ENCODE peak calls at places on chromosomes 6 and 20, in seven cellular contexts. One of them, this sample, is unnamed.

GRCh38 chr6:154453329-154453728 is 57.2 kb downstream of the CNKSR3 start:
- DNase-seq in fibroblast of the aortic adventitia: no peak
- DNase-seq in pancreas: no peak
- DNase-seq in mucosa of descending colon: no peak
- DNase-seq in cardiac muscle cell: no peak
- DNase-seq in WERI-Rb-1: no peak
- DNase-seq in adrenal gland: no peak
- DNase-seq in this sample: no peak

GRCh38 chr6:55726144-55726543 is 147.2 kb upstream of the HMGCLL1 start:
- DNase-seq in fibroblast of the aortic adventitia: peak
- DNase-seq in pancreas: no peak
- DNase-seq in mucosa of descending colon: no peak
- DNase-seq in cardiac muscle cell: no peak
- DNase-seq in WERI-Rb-1: no peak
- DNase-seq in adrenal gland: peak
- DNase-seq in this sample: peak

GRCh38 chr20:51570755-51571469 is 28.4 kb upstream of the NFATC2 start:
- DNase-seq in fibroblast of the aortic adventitia: peak
- DNase-seq in pancreas: no peak
- DNase-seq in mucosa of descending colon: no peak
- DNase-seq in cardiac muscle cell: peak
- DNase-seq in WERI-Rb-1: no peak
- DNase-seq in adrenal gland: no peak
- DNase-seq in this sample: no peak

GRCh38 chr20:46835418-46835817 is 59.2 kb upstream of the EYA2 start:
- DNase-seq in fibroblast of the aortic adventitia: no peak
- DNase-seq in pancreas: no peak
- DNase-seq in mucosa of descending colon: no peak
- DNase-seq in cardiac muscle cell: no peak
- DNase-seq in WERI-Rb-1: no peak
- DNase-seq in adrenal gland: peak
- DNase-seq in this sample: no peak

GRCh38 chr6:31620586-31621319 is at the start of gene PRRC2A:
- DNase-seq in fibroblast of the aortic adventitia: peak
- DNase-seq in pancreas: peak
- DNase-seq in mucosa of descending colon: peak
- DNase-seq in cardiac muscle cell: no peak
- DNase-seq in WERI-Rb-1: peak
- DNase-seq in adrenal gland: peak
- DNase-seq in this sample: no peak

GRCh38 chr20:20064303-20064702 is 12.0 kb downstream of the CFAP61 start:
- DNase-seq in fibroblast of the aortic adventitia: no peak
- DNase-seq in pancreas: no peak
- DNase-seq in mucosa of descending colon: no peak
- DNase-seq in cardiac muscle cell: no peak
- DNase-seq in WERI-Rb-1: no peak
- DNase-seq in adrenal gland: no peak
- DNase-seq in this sample: no peak

GRCh38 chr6:155014715-155015300 is 19.7 kb downstream of the TIAM2 start:
- DNase-seq in fibroblast of the aortic adventitia: peak
- DNase-seq in pancreas: no peak
- DNase-seq in mucosa of descending colon: no peak
- DNase-seq in cardiac muscle cell: no peak
- DNase-seq in WERI-Rb-1: no peak
- DNase-seq in adrenal gland: no peak
- DNase-seq in this sample: no peak

GRCh38 chr6:131731224-131731623 is 20.4 kb upstream of the CTAGE9 start:
- DNase-seq in fibroblast of the aortic adventitia: no peak
- DNase-seq in pancreas: no peak
- DNase-seq in mucosa of descending colon: no peak
- DNase-seq in cardiac muscle cell: no peak
- DNase-seq in WERI-Rb-1: no peak
- DNase-seq in adrenal gland: no peak
- DNase-seq in this sample: no peak

GRCh38 chr20:56174416-56174815 is 74.1 kb upstream of the MC3R start:
- DNase-seq in fibroblast of the aortic adventitia: no peak
- DNase-seq in pancreas: no peak
- DNase-seq in mucosa of descending colon: no peak
- DNase-seq in cardiac muscle cell: no peak
- DNase-seq in WERI-Rb-1: no peak
- DNase-seq in adrenal gland: no peak
- DNase-seq in this sample: no peak

GRCh38 chr6:111721677-111722219 is 116.1 kb upstream of the TRAF3IP2 start:
- DNase-seq in fibroblast of the aortic adventitia: peak
- DNase-seq in pancreas: no peak
- DNase-seq in mucosa of descending colon: no peak
- DNase-seq in cardiac muscle cell: peak
- DNase-seq in WERI-Rb-1: peak
- DNase-seq in adrenal gland: peak
- DNase-seq in this sample: no peak

GRCh38 chr20:58877374-58878360 is 25.2 kb downstream of the GNAS start:
- DNase-seq in fibroblast of the aortic adventitia: no peak
- DNase-seq in pancreas: no peak
- DNase-seq in mucosa of descending colon: no peak
- DNase-seq in cardiac muscle cell: no peak
- DNase-seq in WERI-Rb-1: peak
- DNase-seq in adrenal gland: peak
- DNase-seq in this sample: no peak

GRCh38 chr20:21514553-21515251 is 838 bp upstream of the NKX2-2 start:
- DNase-seq in fibroblast of the aortic adventitia: no peak
- DNase-seq in pancreas: no peak
- DNase-seq in mucosa of descending colon: no peak
- DNase-seq in cardiac muscle cell: no peak
- DNase-seq in WERI-Rb-1: no peak
- DNase-seq in adrenal gland: no peak
- DNase-seq in this sample: no peak

GRCh38 chr20:21516180-21516567 is 2.3 kb upstream of the NKX2-2 start:
- DNase-seq in fibroblast of the aortic adventitia: no peak
- DNase-seq in pancreas: no peak
- DNase-seq in mucosa of descending colon: no peak
- DNase-seq in cardiac muscle cell: no peak
- DNase-seq in WERI-Rb-1: no peak
- DNase-seq in adrenal gland: no peak
- DNase-seq in this sample: no peak

GRCh38 chr20:21516861-21517565 is 3.1 kb upstream of the NKX2-2 start:
- DNase-seq in fibroblast of the aortic adventitia: no peak
- DNase-seq in pancreas: no peak
- DNase-seq in mucosa of descending colon: no peak
- DNase-seq in cardiac muscle cell: no peak
- DNase-seq in WERI-Rb-1: no peak
- DNase-seq in adrenal gland: no peak
- DNase-seq in this sample: no peak

GRCh38 chr20:21513881-21514540 is at the start of gene NKX2-2:
- DNase-seq in fibroblast of the aortic adventitia: no peak
- DNase-seq in pancreas: no peak
- DNase-seq in mucosa of descending colon: no peak
- DNase-seq in cardiac muscle cell: no peak
- DNase-seq in WERI-Rb-1: no peak
- DNase-seq in adrenal gland: peak
- DNase-seq in this sample: no peak

GRCh38 chr20:21515300-21516179 is 1.7 kb upstream of the NKX2-2 start:
- DNase-seq in fibroblast of the aortic adventitia: no peak
- DNase-seq in pancreas: no peak
- DNase-seq in mucosa of descending colon: no peak
- DNase-seq in cardiac muscle cell: no peak
- DNase-seq in WERI-Rb-1: no peak
- DNase-seq in adrenal gland: no peak
- DNase-seq in this sample: no peak
- H3K4me3 ChIP-seq in fibroblast of the aortic adventitia: no peak
- H3K4me3 ChIP-seq in pancreas: no peak
- H3K4me3 ChIP-seq in mucosa of descending colon: no peak
- H3K4me3 ChIP-seq in cardiac muscle cell: no peak
- H3K4me3 ChIP-seq in WERI-Rb-1: no peak
- H3K4me3 ChIP-seq in adrenal gland: no peak
- H3K4me3 ChIP-seq in this sample: no peak

DNA sequence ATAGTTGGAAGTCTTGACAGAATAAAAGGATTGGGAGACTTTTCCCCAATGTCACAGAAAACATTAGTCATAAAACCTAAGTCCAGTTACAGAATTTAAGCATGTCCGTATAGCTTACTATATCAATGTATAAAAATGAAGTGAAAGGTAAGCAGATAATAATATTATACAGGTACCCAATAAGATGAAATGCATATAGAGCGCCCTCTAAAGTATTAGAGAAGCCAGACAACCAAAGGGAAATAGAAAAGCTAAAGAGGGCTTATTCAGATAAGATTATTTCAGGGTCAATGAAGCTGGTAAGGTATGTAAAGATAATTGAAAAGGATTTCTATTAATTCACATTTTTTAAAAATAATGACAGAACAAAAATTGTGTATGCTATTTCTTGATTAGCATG is 947.7 kb upstream of the MAP3K7 start:
- DNase-seq in fibroblast of the aortic adventitia: no peak
- DNase-seq in pancreas: no peak
- DNase-seq in mucosa of descending colon: no peak
- DNase-seq in cardiac muscle cell: no peak
- DNase-seq in WERI-Rb-1: no peak
- DNase-seq in adrenal gland: no peak
- DNase-seq in this sample: no peak
- TF ChIP-seq CTCF in fibroblast of the aortic adventitia: no peak
- TF ChIP-seq CTCF in pancreas: no peak
- TF ChIP-seq CTCF in mucosa of descending colon: no peak
- TF ChIP-seq CTCF in cardiac muscle cell: no peak
- TF ChIP-seq CTCF in WERI-Rb-1: no peak
- TF ChIP-seq CTCF in adrenal gland: no peak
- TF ChIP-seq CTCF in this sample: no peak

GRCh38 chr6:117918454-117918853 is 11.4 kb downstream of the SLC35F1 start:
- DNase-seq in fibroblast of the aortic adventitia: no peak
- DNase-seq in pancreas: no peak
- DNase-seq in mucosa of descending colon: no peak
- DNase-seq in cardiac muscle cell: no peak
- DNase-seq in WERI-Rb-1: no peak
- DNase-seq in adrenal gland: no peak
- DNase-seq in this sample: no peak

GRCh38 chr6:117917176-117917575 is 10.1 kb downstream of the SLC35F1 start:
- DNase-seq in fibroblast of the aortic adventitia: no peak
- DNase-seq in pancreas: no peak
- DNase-seq in mucosa of descending colon: no peak
- DNase-seq in cardiac muscle cell: no peak
- DNase-seq in WERI-Rb-1: no peak
- DNase-seq in adrenal gland: no peak
- DNase-seq in this sample: no peak

GRCh38 chr6:117916483-117916882 is 9.4 kb downstream of the SLC35F1 start:
- DNase-seq in fibroblast of the aortic adventitia: no peak
- DNase-seq in pancreas: no peak
- DNase-seq in mucosa of descending colon: no peak
- DNase-seq in cardiac muscle cell: no peak
- DNase-seq in WERI-Rb-1: no peak
- DNase-seq in adrenal gland: no peak
- DNase-seq in this sample: no peak

GRCh38 chr6:117920493-117920845 is 13.4 kb downstream of the SLC35F1 start:
- DNase-seq in fibroblast of the aortic adventitia: no peak
- DNase-seq in pancreas: no peak
- DNase-seq in mucosa of descending colon: no peak
- DNase-seq in cardiac muscle cell: no peak
- DNase-seq in WERI-Rb-1: no peak
- DNase-seq in adrenal gland: no peak
- DNase-seq in this sample: peak

DNA sequence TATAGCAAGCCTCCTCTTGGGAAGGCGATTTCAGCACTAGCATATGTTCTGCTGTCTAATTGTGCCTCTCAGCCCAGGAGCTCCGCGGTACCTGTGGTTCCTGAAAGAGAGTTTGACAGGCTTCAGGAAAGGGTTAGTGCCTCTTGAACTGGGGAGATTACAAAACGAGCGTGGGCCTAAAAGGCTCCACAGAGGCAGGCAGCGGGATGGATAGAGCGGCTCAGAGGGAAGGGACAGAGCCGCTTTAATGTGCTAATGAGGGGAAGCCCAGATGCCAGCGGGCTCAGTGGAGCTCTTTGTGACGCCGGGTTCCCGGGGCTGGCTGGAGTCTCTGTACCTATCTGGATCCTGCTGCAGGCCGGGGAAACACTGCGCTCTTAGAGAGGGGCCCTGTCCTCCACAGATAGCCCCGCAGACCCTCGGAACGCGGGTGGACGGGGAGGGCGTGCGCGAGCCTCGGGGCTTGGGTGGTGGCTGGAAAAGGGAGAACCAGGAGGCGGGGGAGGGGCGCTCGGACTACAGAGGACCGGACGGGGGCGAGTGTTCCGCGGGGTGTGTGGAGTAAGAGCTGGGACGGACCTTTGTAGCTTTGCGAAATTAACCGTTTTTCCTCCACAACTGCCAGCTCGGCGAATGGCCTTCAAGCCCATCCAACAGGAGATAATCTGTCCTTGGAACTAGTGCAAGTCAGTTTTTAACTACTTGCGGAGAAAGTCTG is 12.9 kb downstream of the SLC35F1 start:
- DNase-seq in fibroblast of the aortic adventitia: no peak
- DNase-seq in pancreas: peak
- DNase-seq in mucosa of descending colon: peak
- DNase-seq in cardiac muscle cell: no peak
- DNase-seq in WERI-Rb-1: peak
- DNase-seq in adrenal gland: peak
- DNase-seq in this sample: no peak
- H3K4me3 ChIP-seq in fibroblast of the aortic adventitia: no peak
- H3K4me3 ChIP-seq in pancreas: peak
- H3K4me3 ChIP-seq in mucosa of descending colon: no peak
- H3K4me3 ChIP-seq in cardiac muscle cell: peak
- H3K4me3 ChIP-seq in WERI-Rb-1: peak
- H3K4me3 ChIP-seq in adrenal gland: peak
- H3K4me3 ChIP-seq in this sample: peak

GRCh38 chr6:113875470-113875869 is 18.3 kb downstream of the MARCKS start:
- DNase-seq in fibroblast of the aortic adventitia: peak
- DNase-seq in pancreas: no peak
- DNase-seq in mucosa of descending colon: no peak
- DNase-seq in cardiac muscle cell: peak
- DNase-seq in WERI-Rb-1: no peak
- DNase-seq in adrenal gland: no peak
- DNase-seq in this sample: no peak

GRCh38 chr6:113871975-113872374 is 14.8 kb downstream of the MARCKS start:
- DNase-seq in fibroblast of the aortic adventitia: no peak
- DNase-seq in pancreas: no peak
- DNase-seq in mucosa of descending colon: no peak
- DNase-seq in cardiac muscle cell: no peak
- DNase-seq in WERI-Rb-1: no peak
- DNase-seq in adrenal gland: no peak
- DNase-seq in this sample: no peak

GRCh38 chr6:113873043-113873667 is 16.0 kb downstream of the MARCKS start:
- DNase-seq in fibroblast of the aortic adventitia: no peak
- DNase-seq in pancreas: peak
- DNase-seq in mucosa of descending colon: peak
- DNase-seq in cardiac muscle cell: no peak
- DNase-seq in WERI-Rb-1: no peak
- DNase-seq in adrenal gland: peak
- DNase-seq in this sample: no peak

GRCh38 chr6:113876654-113877053 is 19.5 kb downstream of the MARCKS start:
- DNase-seq in fibroblast of the aortic adventitia: peak
- DNase-seq in pancreas: no peak
- DNase-seq in mucosa of descending colon: no peak
- DNase-seq in cardiac muscle cell: no peak
- DNase-seq in WERI-Rb-1: no peak
- DNase-seq in adrenal gland: no peak
- DNase-seq in this sample: no peak

DNA sequence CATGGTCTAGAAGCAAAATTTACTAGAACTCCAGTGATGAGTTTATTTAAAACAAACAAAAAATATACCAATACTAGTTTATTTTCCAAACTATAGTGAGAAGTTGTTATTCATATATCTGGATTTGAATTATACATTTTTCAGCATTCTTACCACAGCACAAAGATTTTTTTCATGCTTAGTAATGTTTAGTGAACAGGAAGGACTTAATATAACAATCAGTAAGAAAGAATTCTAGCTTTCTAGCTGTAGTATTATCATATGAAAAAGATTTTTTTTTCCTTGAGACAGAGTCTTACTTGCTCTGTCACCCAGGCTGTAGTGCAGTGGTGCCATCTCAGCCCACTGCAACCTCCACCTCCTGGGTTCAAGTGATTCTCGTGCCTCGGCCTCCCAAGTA is 13.8 kb downstream of the MARCKS start:
- DNase-seq in fibroblast of the aortic adventitia: no peak
- DNase-seq in pancreas: no peak
- DNase-seq in mucosa of descending colon: no peak
- DNase-seq in cardiac muscle cell: no peak
- DNase-seq in WERI-Rb-1: no peak
- DNase-seq in adrenal gland: no peak
- DNase-seq in this sample: no peak
- TF ChIP-seq CTCF in fibroblast of the aortic adventitia: no peak
- TF ChIP-seq CTCF in pancreas: no peak
- TF ChIP-seq CTCF in mucosa of descending colon: no peak
- TF ChIP-seq CTCF in cardiac muscle cell: no peak
- TF ChIP-seq CTCF in WERI-Rb-1: no peak
- TF ChIP-seq CTCF in adrenal gland: no peak
- TF ChIP-seq CTCF in this sample: no peak